ENCODE peak calls at places on chromosomes 11 and 22, in five cellular contexts. A, S, G, L and Q are unnamed samples.

GRCh38 chr11:76320929-76321328 is 60.0 kb downstream of the THAP12 start:
- DNase-seq in G (no peak), A (no peak), L (no peak), S (no peak), Q (no peak)

GRCh38 chr11:64746486-64746885 is 2.5 kb upstream of the RASGRP2 start:
- DNase-seq in G (no peak), S (no peak), A (no peak), L (no peak), Q (no peak)

GRCh38 chr11:118142809-118143208 is 9.8 kb downstream of the SCN4B start:
- DNase-seq in S (peak), G (no peak), A (no peak), L (no peak), Q (peak)

GRCh38 chr11:61671527-61671926 is 8.7 kb upstream of the DAGLA start:
- DNase-seq in G (no peak), S (no peak), L (no peak), A (no peak), Q (no peak)

GRCh38 chr11:128904872-128905344 is 13.8 kb downstream of the KCNJ5 start:
- DNase-seq in A (no peak), L (no peak), S (no peak), G (peak), Q (no peak)

GRCh38 chr22:23938328-23939016 is 22.5 kb downstream of the GSTT2B start:
- DNase-seq in G (no peak), S (no peak), A (no peak), L (no peak), Q (no peak)

GRCh38 chr11:1088927-1089737 is 14.5 kb downstream of the MUC2 start:
- DNase-seq in A (no peak), S (no peak), G (no peak), L (no peak), Q (no peak)

GRCh38 chr11:64074239-64074638 is 38.5 kb downstream of the FLRT1 start:
- DNase-seq in S (peak), G (no peak), A (no peak), L (no peak), Q (no peak)

GRCh38 chr11:108768370-108768769 is 103.5 kb downstream of the DDX10 start:
- DNase-seq in S (no peak), L (no peak), A (no peak), G (no peak), Q (no peak)

GRCh38 chr11:86743223-86744118 is 56.9 kb upstream of the PRSS23 start:
- DNase-seq in L (peak), A (peak), S (peak), G (peak), Q (no peak)

GRCh38 chr11:61587541-61587941 is 6.7 kb upstream of the SYT7 start:
- DNase-seq in A (no peak), G (peak), S (no peak), L (no peak), Q (no peak)

GRCh38 chr11:26510756-26511155 is 61.3 kb downstream of the MUC15 start:
- DNase-seq in L (no peak), S (no peak), A (no peak), G (no peak), Q (no peak)

GRCh38 chr11:66745356-66746235 is 16.6 kb upstream of the SPTBN2 start:
- DNase-seq in A (no peak), G (no peak), L (peak), S (no peak), Q (no peak)

GRCh38 chr11:2535673-2536439 is 91.0 kb downstream of the KCNQ1 start:
- DNase-seq in G (no peak), S (no peak), A (no peak), L (no peak), Q (no peak)

GRCh38 chr22:47209547-47210023 is 447.1 kb downstream of the TBC1D22A start:
- DNase-seq in G (no peak), L (no peak), A (no peak), S (no peak), Q (no peak)